ENCODE peak calls at places on chromosome 11, in seven cellular contexts. One of them, this sample, is unnamed.

GRCh38 chr11:95790933-95791247 is 592 bp downstream of the CEP57 start:
- DNase-seq in activated CD8-positive, alpha-beta memory T cell treated with anti-CD3 and anti-CD28 coated beads for 1 hour: peak; percentile 33
- DNase-seq in left ventricle myocardium superior: peak; percentile 59
- DNase-seq in cardiac muscle cell: peak; percentile 81
- DNase-seq in SW480: peak; percentile 90
- DNase-seq in HFF-Myc: peak; percentile 27
- DNase-seq in globus pallidus: peak; percentile 52
- DNase-seq in this sample: no peak

GRCh38 chr11:3964935-3965511 is 109.6 kb downstream of the STIM1 start:
- DNase-seq in activated CD8-positive, alpha-beta memory T cell treated with anti-CD3 and anti-CD28 coated beads for 1 hour: no peak
- DNase-seq in HFF-Myc: no peak
- DNase-seq in left ventricle myocardium superior: no peak
- DNase-seq in globus pallidus: no peak
- DNase-seq in SW480: no peak
- DNase-seq in cardiac muscle cell: no peak
- DNase-seq in this sample: no peak

GRCh38 chr11:69958308-69958707 is 119.8 kb upstream of the ANO1 start:
- DNase-seq in HFF-Myc: no peak
- DNase-seq in globus pallidus: no peak
- DNase-seq in cardiac muscle cell: no peak
- DNase-seq in left ventricle myocardium superior: no peak
- DNase-seq in activated CD8-positive, alpha-beta memory T cell treated with anti-CD3 and anti-CD28 coated beads for 1 hour: no peak
- DNase-seq in SW480: no peak
- DNase-seq in this sample: no peak

GRCh38 chr11:8531982-8532381 is 62.0 kb downstream of the STK33 start:
- DNase-seq in HFF-Myc: no peak
- DNase-seq in globus pallidus: no peak
- DNase-seq in left ventricle myocardium superior: no peak
- DNase-seq in SW480: no peak
- DNase-seq in activated CD8-positive, alpha-beta memory T cell treated with anti-CD3 and anti-CD28 coated beads for 1 hour: no peak
- DNase-seq in cardiac muscle cell: no peak
- DNase-seq in this sample: no peak

GRCh38 chr11:6418958-6419611 is at the start of gene APBB1:
- DNase-seq in globus pallidus: peak; percentile 78
- DNase-seq in activated CD8-positive, alpha-beta memory T cell treated with anti-CD3 and anti-CD28 coated beads for 1 hour: peak; percentile 64
- DNase-seq in SW480: peak; percentile 60
- DNase-seq in cardiac muscle cell: peak; percentile 71
- DNase-seq in left ventricle myocardium superior: peak; percentile 87
- DNase-seq in HFF-Myc: no peak
- DNase-seq in this sample: no peak

GRCh38 chr11:120830092-120830491 is 193.8 kb upstream of the TBCEL start:
- DNase-seq in globus pallidus: peak; percentile 44
- DNase-seq in cardiac muscle cell: no peak
- DNase-seq in left ventricle myocardium superior: no peak
- DNase-seq in HFF-Myc: no peak
- DNase-seq in activated CD8-positive, alpha-beta memory T cell treated with anti-CD3 and anti-CD28 coated beads for 1 hour: no peak
- DNase-seq in SW480: no peak
- DNase-seq in this sample: no peak

GRCh38 chr11:35158371-35159081 is 19.6 kb downstream of the CD44 start:
- DNase-seq in activated CD8-positive, alpha-beta memory T cell treated with anti-CD3 and anti-CD28 coated beads for 1 hour: no peak
- DNase-seq in SW480: no peak
- DNase-seq in left ventricle myocardium superior: no peak
- DNase-seq in globus pallidus: peak; percentile 51
- DNase-seq in HFF-Myc: no peak
- DNase-seq in cardiac muscle cell: no peak
- DNase-seq in this sample: no peak

GRCh38 chr11:1406571-1407485 is 17.1 kb downstream of the BRSK2 start:
- DNase-seq in cardiac muscle cell: no peak
- DNase-seq in HFF-Myc: no peak
- DNase-seq in SW480: no peak
- DNase-seq in left ventricle myocardium superior: no peak
- DNase-seq in globus pallidus: no peak
- DNase-seq in activated CD8-positive, alpha-beta memory T cell treated with anti-CD3 and anti-CD28 coated beads for 1 hour: no peak
- DNase-seq in this sample: no peak

GRCh38 chr11:115207916-115208315 is 296.3 kb downstream of the CADM1 start:
- DNase-seq in activated CD8-positive, alpha-beta memory T cell treated with anti-CD3 and anti-CD28 coated beads for 1 hour: no peak
- DNase-seq in cardiac muscle cell: no peak
- DNase-seq in SW480: no peak
- DNase-seq in globus pallidus: no peak
- DNase-seq in left ventricle myocardium superior: no peak
- DNase-seq in HFF-Myc: no peak
- DNase-seq in this sample: no peak

GRCh38 chr11:114211444-114212122 is 84.6 kb upstream of the NNMT start:
- DNase-seq in left ventricle myocardium superior: no peak
- DNase-seq in cardiac muscle cell: peak; percentile 70
- DNase-seq in SW480: no peak
- DNase-seq in activated CD8-positive, alpha-beta memory T cell treated with anti-CD3 and anti-CD28 coated beads for 1 hour: no peak
- DNase-seq in HFF-Myc: no peak
- DNase-seq in globus pallidus: no peak
- DNase-seq in this sample: no peak

GRCh38 chr11:70418130-70418529 is 19.8 kb downstream of the CTTN start:
- DNase-seq in globus pallidus: no peak
- DNase-seq in activated CD8-positive, alpha-beta memory T cell treated with anti-CD3 and anti-CD28 coated beads for 1 hour: no peak
- DNase-seq in cardiac muscle cell: no peak
- DNase-seq in SW480: no peak
- DNase-seq in left ventricle myocardium superior: no peak
- DNase-seq in HFF-Myc: no peak
- DNase-seq in this sample: no peak

GRCh38 chr11:2234963-2235362 is 35.4 kb downstream of the ASCL2 start:
- DNase-seq in activated CD8-positive, alpha-beta memory T cell treated with anti-CD3 and anti-CD28 coated beads for 1 hour: no peak
- DNase-seq in left ventricle myocardium superior: no peak
- DNase-seq in globus pallidus: no peak
- DNase-seq in HFF-Myc: no peak
- DNase-seq in SW480: no peak
- DNase-seq in cardiac muscle cell: no peak
- DNase-seq in this sample: no peak

GRCh38 chr11:88790179-88790578 is 275.6 kb downstream of the GRM5 start:
- DNase-seq in cardiac muscle cell: no peak
- DNase-seq in SW480: no peak
- DNase-seq in left ventricle myocardium superior: no peak
- DNase-seq in activated CD8-positive, alpha-beta memory T cell treated with anti-CD3 and anti-CD28 coated beads for 1 hour: no peak
- DNase-seq in HFF-Myc: no peak
- DNase-seq in globus pallidus: no peak
- DNase-seq in this sample: no peak